ENCODE peak calls at places on chromosomes 6 and 20, in eight cellular contexts. U, K, W, S, F, C, Q and G are unnamed samples.

GRCh38 chr20:43568706-43569105 is 9.9 kb downstream of the SGK2 start:
- DNase-seq in U (no peak), K (no peak), W (no peak), S (peak; percentile 71), F (no peak), C (no peak), Q (no peak), G (peak; percentile 12)

GRCh38 chr6:157604816-157605215 is 218.2 kb upstream of the SNX9 start:
- DNase-seq in U (peak; percentile 45), K (no peak), W (no peak), S (no peak), F (no peak), C (no peak), Q (no peak), G (no peak)

GRCh38 chr6:17032595-17033591 is 69.0 kb upstream of the STMND1 start:
- DNase-seq in U (peak; percentile 95), K (no peak), W (no peak), S (no peak), F (peak; percentile 95), C (peak; percentile 89), Q (peak; percentile 70), G (no peak)

GRCh38 chr6:4809999-4810918 is 34.1 kb downstream of the CDYL start:
- DNase-seq in U (peak; percentile 57), K (no peak), W (no peak), S (no peak), F (peak; percentile 79), C (no peak), Q (no peak), G (no peak)

GRCh38 chr6:78436335-78436734 is 431.0 kb upstream of the IRAK1BP1 start:
- DNase-seq in U (peak; percentile 20), K (no peak), W (no peak), S (peak; percentile 57), F (peak; percentile 33), C (no peak), Q (no peak), G (peak; percentile 7)

GRCh38 chr20:36132802-36133211 is 21.7 kb upstream of the EPB41L1 start:
- DNase-seq in U (no peak), K (no peak), W (no peak), S (no peak), F (no peak), C (no peak), Q (no peak), G (no peak)

GRCh38 chr20:58646703-58647102 is 4.4 kb upstream of the STX16 start:
- DNase-seq in U (no peak), K (no peak), W (no peak), S (peak; percentile 28), F (no peak), C (peak; percentile 52), Q (no peak), G (no peak)

GRCh38 chr6:146856296-146856695 is 257.5 kb downstream of the ADGB start:
- DNase-seq in U (no peak), K (no peak), W (no peak), S (no peak), F (no peak), C (no peak), Q (no peak), G (no peak)

GRCh38 chr6:46010771-46011170 is 4.9 kb downstream of the CLIC5 start:
- DNase-seq in U (no peak), K (no peak), W (no peak), S (no peak), F (no peak), C (no peak), Q (no peak), G (no peak)

GRCh38 chr20:37994512-37994911 is 38.7 kb downstream of the TTI1 start:
- DNase-seq in U (peak; percentile 89), K (no peak), W (no peak), S (no peak), F (peak; percentile 64), C (peak; percentile 81), Q (no peak), G (no peak)

GRCh38 chr20:11776687-11777086 is 141.0 kb upstream of the BTBD3 start:
- DNase-seq in U (no peak), K (no peak), W (no peak), S (no peak), F (peak; percentile 32), C (no peak), Q (no peak), G (no peak)

GRCh38 chr6:155913816-155914215 is 458.2 kb upstream of the NOX3 start:
- DNase-seq in U (no peak), K (no peak), W (no peak), S (no peak), F (no peak), C (no peak), Q (no peak), G (no peak)
- H3K9me3 ChIP-seq in U (no peaks in the 10 kb centered on the region), K (no peaks in the 10 kb centered on the region), W (peaks cover 5% of the 10 kb centered on the region), S (no peaks in the 10 kb centered on the region), F (peaks cover 5% of the 10 kb centered on the region), C (no peaks in the 10 kb centered on the region), Q (peaks cover 1% of the 10 kb centered on the region), G (no peaks in the 10 kb centered on the region)

GRCh38 chr6:34717466-34717865 is 20.9 kb upstream of the ILRUN start:
- DNase-seq in U (peak; percentile 4), K (no peak), W (no peak), S (no peak), F (no peak), C (no peak), Q (no peak), G (no peak)
- H3K9me3 ChIP-seq in U (no peaks in the 10 kb centered on the region), K (no peaks in the 10 kb centered on the region), W (no peaks in the 10 kb centered on the region), S (no peaks in the 10 kb centered on the region), F (no peaks in the 10 kb centered on the region), C (no peaks in the 10 kb centered on the region), Q (no peaks in the 10 kb centered on the region), G (no peaks in the 10 kb centered on the region)

GRCh38 chr6:144220031-144220790 is 64.9 kb upstream of the UTRN start:
- DNase-seq in U (no peak), K (no peak), W (no peak), S (no peak), F (no peak), C (no peak), Q (no peak), G (no peak)
- H3K9me3 ChIP-seq in U (no peaks in the 10 kb centered on the region), K (no peaks in the 10 kb centered on the region), W (no peaks in the 10 kb centered on the region), S (no peaks in the 10 kb centered on the region), F (no peaks in the 10 kb centered on the region), C (no peaks in the 10 kb centered on the region), Q (no peaks in the 10 kb centered on the region), G (no peaks in the 10 kb centered on the region)

GRCh38 chr6:107108201-107108890 is 7.0 kb downstream of the BEND3 start:
- DNase-seq in U (peak; percentile 75), K (no peak), W (no peak), S (peak; percentile 35), F (no peak), C (no peak), Q (no peak), G (no peak)

GRCh38 chr6:107110200-107110599 is 5.1 kb downstream of the BEND3 start:
- DNase-seq in U (no peak), K (no peak), W (no peak), S (peak; percentile 33), F (no peak), C (no peak), Q (no peak), G (no peak)

GRCh38 chr6:107106165-107106564 is 9.2 kb downstream of the BEND3 start:
- DNase-seq in U (no peak), K (no peak), W (no peak), S (peak; percentile 76), F (no peak), C (no peak), Q (no peak), G (peak; percentile 5)

GRCh38 chr6:107105511-107106116 is 9.7 kb downstream of the BEND3 start:
- DNase-seq in U (no peak), K (no peak), W (no peak), S (peak; percentile 66), F (no peak), C (no peak), Q (no peak), G (peak; percentile 36)

DNA sequence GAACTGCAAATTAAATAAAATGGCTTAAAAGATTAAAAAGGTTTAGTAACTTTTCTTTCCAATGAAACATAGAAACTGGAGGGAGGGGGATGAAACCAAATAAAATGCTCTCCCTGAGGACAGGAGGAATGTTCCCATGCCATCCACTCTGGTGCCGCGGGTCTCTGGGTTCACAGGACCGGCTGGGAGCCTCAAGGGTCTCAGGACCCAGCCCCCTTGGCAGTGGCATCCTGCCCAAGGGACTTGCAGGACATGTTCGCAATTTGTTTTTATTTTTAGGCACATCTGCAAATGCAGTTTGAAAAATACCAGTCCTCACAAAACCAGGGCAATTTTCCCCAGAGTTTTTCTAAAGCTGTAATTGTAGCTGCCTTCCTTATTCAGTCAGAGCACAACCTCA is 7.5 kb downstream of the BEND3 start:
- DNase-seq in U (no peak), K (no peak), W (no peak), S (no peak), F (no peak), C (no peak), Q (no peak), G (no peak)
- H3K9me3 ChIP-seq in U (no peaks in the 10 kb centered on the region), K (no peaks in the 10 kb centered on the region), W (no peaks in the 10 kb centered on the region), S (no peaks in the 10 kb centered on the region), F (no peaks in the 10 kb centered on the region), C (no peaks in the 10 kb centered on the region), Q (no peaks in the 10 kb centered on the region), G (no peaks in the 10 kb centered on the region)